ENCODE peak calls at places on chromosomes 12 and 14, in five cellular contexts. I is right lobe of liver, X is upper lobe of right lung, G is HFF-Myc, D is natural killer cell. L is an unnamed sample.

GRCh38 chr12:120358412-120359158 is 10.4 kb downstream of the MSI1 start:
- DNase-seq in G (no peak), X (no peak), I (no peak), D (no peak), L (no peak)

GRCh38 chr12:20801035-20801434 is 9.5 kb upstream of the SLCO1B3 start:
- DNase-seq in I (no peak), D (no peak), X (no peak), G (no peak), L (no peak)

GRCh38 chr12:51070004-51070403 is 13.4 kb downstream of the CSRNP2 start:
- DNase-seq in X (no peak), G (no peak), I (peak), D (no peak), L (no peak)

GRCh38 chr14:35365130-35366047 is 39.2 kb downstream of the NFKBIA start:
- DNase-seq in X (peak), G (no peak), D (peak), I (no peak), L (no peak)

GRCh38 chr12:95836185-95836609 is 22.6 kb upstream of the SNRPF start:
- DNase-seq in X (no peak), G (peak), D (no peak), I (no peak), L (no peak)

GRCh38 chr14:75636100-75636692 is 24.5 kb downstream of the ERG28 start:
- DNase-seq in G (no peak), D (no peak), I (no peak), X (no peak), L (no peak)

GRCh38 chr14:53032161-53032803 is 81.4 kb upstream of the FERMT2 start:
- DNase-seq in D (no peak), X (no peak), I (peak), G (peak), L (no peak)

GRCh38 chr14:72961579-72962335 is 35.5 kb downstream of the DCAF4 start:
- DNase-seq in G (no peak), X (no peak), I (no peak), D (no peak), L (no peak)

GRCh38 chr14:90019824-90020523 is 41.8 kb upstream of the KCNK13 start:
- DNase-seq in X (no peak), I (no peak), D (no peak), G (no peak), L (no peak)

GRCh38 chr12:106954462-106955376 is 988 bp upstream of the TMEM263 start:
- DNase-seq in X (peak), G (no peak), I (peak), D (peak), L (peak)

GRCh38 chr14:105313381-105314286 is 914 bp upstream of the PACS2 start:
- DNase-seq in I (no peak), X (no peak), G (no peak), D (no peak), L (peak)

GRCh38 chr14:92473261-92473946 is 40.2 kb upstream of the RIN3 start:
- DNase-seq in D (no peak), G (no peak), I (no peak), X (no peak), L (no peak)

GRCh38 chr14:88045705-88046104 is 40.8 kb downstream of the GPR65 start:
- DNase-seq in X (no peak), I (peak), D (no peak), G (no peak), L (no peak)

GRCh38 chr12:57063991-57064725 is 14.2 kb upstream of the MYO1A start:
- DNase-seq in D (no peak), G (no peak), I (no peak), X (no peak), L (no peak)

GRCh38 chr12:68733661-68734071 is 12.3 kb upstream of the SLC35E3 start:
- DNase-seq in D (no peak), X (no peak), G (no peak), I (no peak), L (no peak)

GRCh38 chr12:53234236-53234635 is 2.2 kb upstream of the RARG start:
- DNase-seq in D (no peak), G (no peak), X (no peak), I (no peak), L (no peak)

GRCh38 chr12:42759622-42760273 is 170.2 kb upstream of the PRICKLE1 start:
- DNase-seq in D (no peak), X (peak), G (no peak), I (peak), L (no peak)

GRCh38 chr14:86510503-86510902 is 980.6 kb downstream of the FLRT2 start:
- DNase-seq in I (no peak), G (no peak), X (no peak), D (no peak), L (no peak)

GRCh38 chr12:50642035-50642451 is 121.9 kb upstream of the ATF1 start:
- DNase-seq in I (no peak), D (no peak), G (no peak), X (no peak), L (no peak)

GRCh38 chr12:109870648-109871047 is 9.7 kb downstream of the GLTP start:
- DNase-seq in D (no peak), G (no peak), I (no peak), X (no peak), L (no peak)

DNA sequence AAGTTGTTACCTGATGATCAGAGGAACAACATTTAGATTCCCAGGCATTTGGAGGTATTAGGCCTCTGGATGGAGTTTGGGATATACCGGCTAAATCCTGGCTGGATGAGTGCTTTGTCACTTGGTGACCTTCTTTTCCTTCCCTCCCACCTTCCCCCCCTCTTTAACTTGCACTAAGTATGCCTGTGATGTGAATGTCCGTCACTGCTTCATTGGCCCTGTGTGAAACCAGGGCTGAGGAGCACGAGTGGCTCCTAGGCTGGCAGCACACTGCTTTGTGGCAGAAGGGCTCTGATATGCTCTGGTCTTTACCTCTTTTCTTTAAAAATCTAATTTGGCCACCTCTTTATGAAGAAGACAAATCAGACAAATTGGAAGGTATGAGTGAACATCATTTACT is 95.7 kb downstream of the ESR2 start:
- DNase-seq in I (no peak), G (no peak), X (no peak), D (no peak), L (no peak)
- TF ChIP-seq CTCF in I (no peak), G (no peak), X (no peak), D (no peak), L (no peak)

DNA sequence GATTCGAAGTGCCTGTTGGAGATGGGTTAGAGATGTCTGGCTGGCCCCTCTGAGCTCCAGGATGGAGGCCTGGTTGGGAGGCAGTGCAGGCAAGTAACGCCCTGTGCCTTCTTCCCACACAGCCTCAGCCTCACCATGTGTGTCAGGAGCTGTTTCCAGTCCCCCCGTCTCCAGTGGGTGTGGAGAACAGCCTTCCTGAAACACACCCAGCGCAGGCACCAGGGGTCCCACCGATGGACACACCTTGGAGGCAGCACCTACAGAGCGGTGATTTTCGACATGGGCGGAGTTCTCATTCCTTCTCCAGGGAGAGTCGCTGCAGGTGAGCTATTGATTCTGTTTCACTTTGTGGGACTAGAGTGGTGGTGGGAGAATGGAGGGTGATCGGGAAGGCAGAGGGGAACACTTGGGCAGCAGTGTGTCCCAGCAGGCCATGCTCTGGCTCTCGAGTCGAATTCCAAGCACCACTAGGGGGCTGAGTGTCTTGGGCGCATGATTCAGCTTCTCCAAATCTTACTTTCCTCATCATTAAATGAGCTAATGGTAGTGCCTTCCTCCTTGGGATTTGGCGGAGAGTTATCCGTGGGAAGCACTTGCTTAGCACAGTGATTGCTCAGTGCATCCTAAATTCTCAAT is 6.8 kb downstream of the ACAD10 start:
- DNase-seq in D (no peak), I (no peak), G (no peak), X (no peak), L (no peak)
- TF ChIP-seq CTCF in D (no peak), I (no peak), G (peak), X (no peak), L (no peak)

GRCh38 chr12:130333341-130333740 is 4.3 kb upstream of the PIWIL1 start:
- DNase-seq in I (no peak), D (no peak), X (no peak), G (no peak), L (no peak)
- TF ChIP-seq CTCF in I (no peak), D (no peak), X (no peak), G (no peak), L (no peak)

DNA sequence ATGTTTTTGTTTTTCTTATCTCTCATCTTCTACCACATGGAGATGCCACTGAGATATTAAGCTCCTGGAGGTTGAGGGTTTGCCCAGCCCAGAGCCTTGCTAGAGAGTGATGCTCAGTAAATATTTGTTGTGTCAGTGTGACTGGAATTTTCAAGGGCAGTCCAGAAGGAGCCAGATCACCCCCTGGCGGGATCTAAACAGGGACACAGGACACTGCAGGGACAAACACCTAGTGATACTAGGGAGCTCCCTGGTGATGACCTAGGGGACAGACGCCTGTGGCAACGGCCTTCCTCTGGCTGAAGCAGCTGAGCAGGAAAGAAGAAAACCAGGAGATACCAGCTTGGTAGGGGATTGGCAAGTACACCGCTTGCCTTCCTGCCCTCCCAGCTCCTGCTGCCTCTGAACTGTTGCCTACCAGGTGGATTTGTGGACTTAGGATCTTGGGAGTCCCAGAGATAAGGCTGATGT is 714.4 kb upstream of the TBX3 start:
- DNase-seq in I (no peak), X (no peak), G (no peak), D (no peak), L (no peak)
- TF ChIP-seq CTCF in I (peak), X (no peak), G (no peak), D (no peak), L (peak)

GRCh38 chr14:101083564-101084435 is 180.3 kb upstream of the RTL1 start:
- DNase-seq in I (peak), X (peak), G (no peak), D (peak), L (no peak)
- TF ChIP-seq CTCF in I (no peak), X (no peak), G (peak), D (no peak), L (peak)

GRCh38 chr14:22613091-22613695 is 15.1 kb downstream of the ABHD4 start:
- DNase-seq in X (no peak), G (no peak), D (no peak), I (no peak), L (no peak)
- TF ChIP-seq CTCF in X (no peak), G (no peak), D (no peak), I (no peak), L (no peak)

L was measured in progenitor cell of endocrine pancreas.